ENCODE peak calls at places on chromosomes 2 and 18, in seven cellular contexts. F, O, M, X, H, I and C are unnamed samples.
A peak's percentile ranks its signal among the peaks of the same experiment; 100 is the strongest.

GRCh38 chr2:44560352-44560751 is 198.6 kb downstream of the CAMKMT start:
- DNase-seq in F (no peak), M (no peak), I (no peak), X (no peak), O (no peak), H (peak; percentile 35), C (peak; percentile 39)

GRCh38 chr2:217988014-217988839 is 14.6 kb downstream of the TNS1 start:
- DNase-seq in X (peak; percentile 63), O (peak; percentile 65), I (no peak), F (peak; percentile 84), H (peak; percentile 56), M (peak; percentile 41), C (peak; percentile 85)

GRCh38 chr2:239244625-239245024 is 156.2 kb downstream of the HDAC4 start:
- DNase-seq in M (no peak), F (no peak), X (no peak), H (no peak), O (no peak), I (no peak), C (no peak)

GRCh38 chr2:24866946-24867345 is 53.1 kb downstream of the ADCY3 start:
- DNase-seq in M (no peak), X (no peak), O (no peak), I (no peak), F (no peak), H (no peak), C (no peak)

GRCh38 chr2:105129722-105130232 is 91.9 kb downstream of the MRPS9 start:
- DNase-seq in H (no peak), M (no peak), X (no peak), F (no peak), I (no peak), O (no peak), C (no peak)

GRCh38 chr2:170716851-170717598 is 1.9 kb downstream of the SP5 start:
- DNase-seq in M (no peak), O (no peak), F (peak; percentile 44), I (no peak), H (peak; percentile 56), X (peak; percentile 26), C (peak; percentile 41)

GRCh38 chr2:59176737-59177136 is 935.6 kb upstream of the FANCL start:
- DNase-seq in O (no peak), F (no peak), H (no peak), M (no peak), I (no peak), X (no peak), C (peak; percentile 3)

GRCh38 chr2:204437334-204437733 is 107.9 kb upstream of the PARD3B start:
- DNase-seq in O (no peak), H (no peak), M (no peak), X (no peak), F (no peak), I (no peak), C (no peak)

GRCh38 chr2:45009928-45010705 is 865 bp upstream of the SIX2 start:
- DNase-seq in I (peak; percentile 60), M (no peak), F (peak; percentile 80), O (peak; percentile 74), H (peak; percentile 35), X (peak; percentile 73), C (peak; percentile 72)

GRCh38 chr2:28915939-28916338 is 21.5 kb downstream of the WDR43 start:
- DNase-seq in X (no peak), M (no peak), F (no peak), I (no peak), H (peak; percentile 15), O (no peak), C (peak; percentile 69)

GRCh38 chr2:211367252-211367651 is 810.9 kb downstream of the CPS1 start:
- DNase-seq in X (no peak), O (no peak), M (no peak), H (no peak), I (no peak), F (no peak), C (peak; percentile 88)

GRCh38 chr18:75041586-75041985 is 167.4 kb downstream of the PTGR3 start:
- DNase-seq in F (no peak), O (peak; percentile 17), M (peak; percentile 9), I (no peak), H (peak; percentile 24), X (peak; percentile 41), C (peak; percentile 39)

GRCh38 chr18:10289265-10289664 is 165.2 kb upstream of the APCDD1 start:
- DNase-seq in H (no peak), X (no peak), M (no peak), I (no peak), O (no peak), F (no peak), C (no peak)

GRCh38 chr2:53820711-53821110 is 33.9 kb downstream of the ERLEC1 start:
- DNase-seq in M (peak; percentile 13), H (no peak), I (no peak), X (no peak), F (no peak), O (no peak), C (peak; percentile 51)

GRCh38 chr2:179332903-179333302 is 68.3 kb upstream of the SESTD1 start:
- DNase-seq in H (peak; percentile 51), O (peak; percentile 83), X (peak; percentile 61), F (no peak), M (peak; percentile 72), I (no peak), C (peak; percentile 53)

GRCh38 chr2:100954044-100954420 is 48.1 kb upstream of the RPL31 start:
- DNase-seq in X (no peak), O (no peak), M (no peak), I (no peak), H (no peak), F (no peak), C (no peak)

GRCh38 chr2:231568785-231569435 is 23.8 kb upstream of the TEX44 start:
- DNase-seq in F (no peak), H (no peak), M (no peak), I (no peak), O (no peak), X (no peak), C (no peak)

GRCh38 chr2:231563378-231563961 is 29.2 kb upstream of the TEX44 start:
- DNase-seq in X (peak; percentile 44), O (peak; percentile 41), M (peak; percentile 29), H (peak; percentile 75), F (peak; percentile 34), I (no peak), C (peak; percentile 71)

GRCh38 chr2:231567159-231567558 is 25.5 kb upstream of the TEX44 start:
- DNase-seq in X (no peak), M (no peak), O (no peak), H (no peak), I (no peak), F (no peak), C (no peak)

GRCh38 chr2:231568098-231568784 is 24.4 kb upstream of the TEX44 start:
- DNase-seq in O (no peak), M (no peak), F (no peak), X (no peak), I (no peak), H (no peak), C (no peak)

DNA sequence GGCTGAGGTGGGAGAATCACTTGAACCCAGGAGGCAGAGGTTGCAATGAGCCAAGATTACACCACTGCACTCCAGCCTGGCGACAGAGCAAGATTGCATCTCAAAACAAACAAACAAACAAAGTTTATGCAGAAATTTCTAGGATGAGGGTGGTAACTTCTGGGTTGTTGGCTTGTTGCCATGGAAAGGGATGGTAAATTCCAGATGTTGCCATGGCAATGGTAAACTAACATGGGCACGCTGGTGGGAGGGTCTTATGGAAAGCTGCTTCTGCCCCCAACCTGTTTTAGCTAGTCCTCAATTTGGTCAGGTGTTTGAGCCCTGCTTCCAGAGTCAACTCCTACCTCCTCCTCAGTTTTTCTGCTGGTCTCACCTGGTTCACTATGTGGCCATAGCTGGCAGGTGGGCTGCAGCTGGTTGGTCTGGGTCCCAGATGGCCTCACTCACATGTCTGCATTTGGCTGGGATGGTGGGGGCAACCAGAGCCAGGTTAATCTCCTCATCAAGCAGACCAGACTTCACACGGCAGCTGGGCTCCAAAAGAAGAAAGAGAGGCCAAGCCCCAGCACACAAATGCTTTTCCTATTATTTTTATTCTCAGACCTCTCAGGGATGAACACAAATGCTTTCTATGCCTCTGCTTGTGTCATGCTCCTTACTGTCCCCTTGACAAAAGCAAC is 26.6 kb upstream of the TEX44 start:
- DNase-seq in O (no peak), H (peak; percentile 40), M (no peak), F (no peak), X (no peak), I (no peak), C (no peak)
- TF ChIP-seq CTCF in O (no peak), H (no peak), M (no peak), F (no peak), X (no peak), I (no peak), C (no peak)

GRCh38 chr2:223841436-223842180 is 4.2 kb upstream of the AP1S3 start:
- DNase-seq in I (no peak), O (no peak), M (no peak), F (no peak), H (no peak), X (no peak), C (no peak)

GRCh38 chr2:223837290-223838061 is at the start of gene AP1S3:
- DNase-seq in H (peak; percentile 80), M (peak; percentile 30), O (peak; percentile 41), F (peak; percentile 51), X (peak; percentile 49), I (no peak), C (peak; percentile 92)

GRCh38 chr2:223834431-223834830 is 3.0 kb downstream of the AP1S3 start:
- DNase-seq in F (no peak), X (no peak), I (no peak), M (no peak), O (no peak), H (no peak), C (peak; percentile 57)

DNA sequence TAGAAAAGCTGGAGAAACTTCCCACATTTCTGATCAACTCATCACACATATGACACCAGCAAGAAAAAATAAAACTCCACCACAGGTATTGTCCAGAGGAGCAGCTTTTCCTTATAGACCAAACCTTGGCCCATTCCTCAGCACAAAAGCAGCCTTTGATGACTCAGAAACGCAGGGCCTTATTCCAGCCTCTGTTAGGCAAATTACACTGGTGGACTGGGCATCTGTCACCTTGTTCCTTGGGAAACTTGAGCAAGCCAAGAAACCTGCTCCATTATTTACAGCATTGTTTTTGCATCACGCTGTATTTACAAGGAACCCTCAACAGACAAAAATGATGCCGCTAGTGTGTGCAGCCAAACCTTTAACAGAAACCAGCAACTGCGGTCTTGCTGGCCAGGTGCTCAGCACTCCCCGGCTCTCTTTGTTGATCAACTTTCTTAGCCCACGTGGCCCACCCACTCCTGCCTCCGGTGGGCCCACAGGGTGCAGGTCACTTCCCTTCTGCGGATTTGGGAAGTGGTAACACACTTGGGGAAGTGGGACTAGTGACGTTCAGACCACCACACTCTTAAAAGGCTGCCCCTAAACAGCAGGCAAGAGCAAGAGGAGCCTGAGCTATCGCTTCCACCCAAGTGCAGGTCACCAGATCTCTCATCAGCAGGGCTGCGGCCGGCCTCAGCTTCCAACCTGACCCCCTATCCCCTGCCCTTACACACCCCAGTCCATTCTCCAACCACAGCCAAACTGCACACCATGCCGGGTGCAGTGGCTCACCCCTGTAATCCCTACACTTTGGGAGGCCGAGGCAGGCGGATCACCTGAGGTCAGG is 1.5 kb downstream of the AP1S3 start:
- DNase-seq in H (no peak), F (no peak), I (no peak), X (no peak), M (no peak), O (no peak), C (peak; percentile 70)
- H3K4me3 ChIP-seq in H (peak overlapping the region; percentile 96), F (no peak overlapping the region), I (peak overlapping the region; percentile 94), X (no peak overlapping the region), M (no peak overlapping the region), O (no peak overlapping the region), C (peak overlapping the region; percentile 76)

GRCh38 chr2:118554616-118555015 is 292.8 kb downstream of the EN1 start:
- DNase-seq in X (no peak), I (no peak), M (no peak), H (no peak), F (no peak), O (no peak), C (no peak)
- TF ChIP-seq CTCF in X (peak; percentile 26), I (no peak), M (no peak), H (no peak), F (no peak), O (peak; percentile 16), C (no peak)

GRCh38 chr2:197502201-197502600 is 2.0 kb downstream of the HSPE1 start:
- DNase-seq in F (no peak), M (no peak), I (no peak), H (no peak), X (no peak), O (no peak), C (no peak)
- H3K4me3 ChIP-seq in F (no peak overlapping the region), M (peak overlapping the region; percentile 29), I (no peak overlapping the region), H (peak overlapping the region; percentile 86), X (no peak overlapping the region), O (peak overlapping the region; percentile 96), C (peak overlapping the region; percentile 11)